ENCODE peak calls at places on chromosomes 13 and 19, in six cellular contexts. One of them, this sample, is unnamed.

GRCh38 chr13:78662467-78662866 is 3.5 kb upstream of the OBI1 start:
- DNase-seq in endothelial cell of umbilical vein: no peak
- DNase-seq in GF-D8: no peak
- DNase-seq in GM20000: peak
- DNase-seq in AML-193: no peak
- DNase-seq in lower leg skin: no peak
- DNase-seq in this sample: no peak

GRCh38 chr19:40807147-40808020 is 8.4 kb downstream of the EGLN2 start:
- DNase-seq in endothelial cell of umbilical vein: no peak
- DNase-seq in GM20000: no peak
- DNase-seq in lower leg skin: no peak
- DNase-seq in AML-193: no peak
- DNase-seq in GF-D8: no peak
- DNase-seq in this sample: no peak

GRCh38 chr13:113152894-113153809 is 5.3 kb upstream of the PROZ start:
- DNase-seq in GF-D8: no peak
- DNase-seq in endothelial cell of umbilical vein: no peak
- DNase-seq in GM20000: peak
- DNase-seq in lower leg skin: peak
- DNase-seq in AML-193: peak
- DNase-seq in this sample: peak

GRCh38 chr19:7562646-7563393 is 27.3 kb downstream of the PNPLA6 start:
- DNase-seq in GF-D8: no peak
- DNase-seq in GM20000: no peak
- DNase-seq in lower leg skin: no peak
- DNase-seq in endothelial cell of umbilical vein: no peak
- DNase-seq in AML-193: no peak
- DNase-seq in this sample: no peak

GRCh38 chr13:101785858-101786257 is 333.4 kb downstream of the ITGBL1 start:
- DNase-seq in endothelial cell of umbilical vein: no peak
- DNase-seq in GF-D8: no peak
- DNase-seq in lower leg skin: no peak
- DNase-seq in AML-193: peak
- DNase-seq in GM20000: no peak
- DNase-seq in this sample: peak

GRCh38 chr19:41699968-41700323 is 8.5 kb upstream of the CEACAM5 start:
- DNase-seq in AML-193: no peak
- DNase-seq in lower leg skin: no peak
- DNase-seq in GF-D8: no peak
- DNase-seq in GM20000: no peak
- DNase-seq in endothelial cell of umbilical vein: no peak
- DNase-seq in this sample: no peak

GRCh38 chr13:109914111-109914510 is 127.7 kb upstream of the IRS2 start:
- DNase-seq in lower leg skin: no peak
- DNase-seq in endothelial cell of umbilical vein: no peak
- DNase-seq in GM20000: no peak
- DNase-seq in AML-193: no peak
- DNase-seq in GF-D8: no peak
- DNase-seq in this sample: no peak

GRCh38 chr19:29672319-29672932 is 7.2 kb downstream of the PLEKHF1 start:
- DNase-seq in endothelial cell of umbilical vein: no peak
- DNase-seq in AML-193: no peak
- DNase-seq in GF-D8: no peak
- DNase-seq in GM20000: no peak
- DNase-seq in lower leg skin: no peak
- DNase-seq in this sample: no peak

GRCh38 chr13:48818495-48818961 is 157.2 kb upstream of the FNDC3A start:
- DNase-seq in AML-193: no peak
- DNase-seq in GM20000: no peak
- DNase-seq in GF-D8: no peak
- DNase-seq in endothelial cell of umbilical vein: peak
- DNase-seq in lower leg skin: peak
- DNase-seq in this sample: peak

GRCh38 chr19:35380450-35381124 is 9.7 kb downstream of the GPR42 start:
- DNase-seq in lower leg skin: no peak
- DNase-seq in GM20000: no peak
- DNase-seq in GF-D8: no peak
- DNase-seq in AML-193: no peak
- DNase-seq in endothelial cell of umbilical vein: no peak
- DNase-seq in this sample: no peak

GRCh38 chr19:8361921-8362793 is 1.8 kb upstream of the ANGPTL4 start:
- DNase-seq in lower leg skin: peak
- DNase-seq in GF-D8: no peak
- DNase-seq in endothelial cell of umbilical vein: peak
- DNase-seq in GM20000: no peak
- DNase-seq in AML-193: no peak
- DNase-seq in this sample: peak

GRCh38 chr13:99086149-99086868 is 108.4 kb upstream of the DOCK9 start:
- DNase-seq in GF-D8: no peak
- DNase-seq in endothelial cell of umbilical vein: peak
- DNase-seq in GM20000: peak
- DNase-seq in AML-193: no peak
- DNase-seq in lower leg skin: no peak
- DNase-seq in this sample: peak

GRCh38 chr13:77381059-77381458 is 54.2 kb upstream of the MYCBP2 start:
- DNase-seq in lower leg skin: no peak
- DNase-seq in AML-193: no peak
- DNase-seq in endothelial cell of umbilical vein: no peak
- DNase-seq in GM20000: no peak
- DNase-seq in GF-D8: no peak
- DNase-seq in this sample: no peak

GRCh38 chr19:47176071-47176626 is 45.5 kb downstream of the SAE1 start:
- DNase-seq in AML-193: no peak
- DNase-seq in GM20000: no peak
- DNase-seq in GF-D8: no peak
- DNase-seq in lower leg skin: no peak
- DNase-seq in endothelial cell of umbilical vein: peak
- DNase-seq in this sample: no peak

GRCh38 chr13:64248371-64249065 is 2832.9 kb upstream of the PCDH20 start:
- DNase-seq in AML-193: no peak
- DNase-seq in lower leg skin: no peak
- DNase-seq in GF-D8: no peak
- DNase-seq in GM20000: no peak
- DNase-seq in endothelial cell of umbilical vein: no peak
- DNase-seq in this sample: no peak

GRCh38 chr13:40187324-40187795 is 479.1 kb downstream of the FOXO1 start:
- DNase-seq in AML-193: no peak
- DNase-seq in GM20000: no peak
- DNase-seq in GF-D8: no peak
- DNase-seq in endothelial cell of umbilical vein: no peak
- DNase-seq in lower leg skin: no peak
- DNase-seq in this sample: no peak

GRCh38 chr19:872266-872951 is 12.9 kb downstream of the CFD start:
- DNase-seq in endothelial cell of umbilical vein: peak
- DNase-seq in AML-193: no peak
- DNase-seq in GM20000: peak
- DNase-seq in GF-D8: no peak
- DNase-seq in lower leg skin: peak
- DNase-seq in this sample: no peak

GRCh38 chr19:34555447-34555846 is 73.9 kb downstream of the WTIP start:
- DNase-seq in GF-D8: no peak
- DNase-seq in lower leg skin: no peak
- DNase-seq in endothelial cell of umbilical vein: peak
- DNase-seq in GM20000: no peak
- DNase-seq in AML-193: peak
- DNase-seq in this sample: no peak

GRCh38 chr19:41792513-41793413 is 3.6 kb upstream of the CEACAM3 start:
- DNase-seq in endothelial cell of umbilical vein: peak
- DNase-seq in AML-193: peak
- DNase-seq in lower leg skin: no peak
- DNase-seq in GM20000: peak
- DNase-seq in GF-D8: peak
- DNase-seq in this sample: peak

This sample was measured in MG63.